ENCODE peak calls at places on chromosomes 11 and 22, in eight cellular contexts. H is astrocyte; L is fibroblast of villous mesenchyme; F is colonic mucosa; S is LNCaP clone FGC; V is body of pancreas; X is left ventricle myocardium inferior; Y is CD8-positive, alpha-beta T cell. E is an unnamed sample.

GRCh38 chr11:101914349-101914736 is 467 bp upstream of the CEP126 start:
- DNase-seq in F (no peak), S (no peak), X (no peak), V (no peak), L (no peak), H (peak; percentile 25), Y (no peak), E (peak; percentile 57)

GRCh38 chr22:22431271-22432220 is 77.0 kb downstream of the ZNF280B start:
- DNase-seq in H (peak; percentile 9), V (peak; percentile 62), Y (peak; percentile 63), L (peak; percentile 48), F (peak; percentile 72), X (peak; percentile 30), S (no peak), E (peak; percentile 55)

GRCh38 chr11:69799582-69799981 is 19.6 kb downstream of the FGF3 start:
- DNase-seq in Y (no peak), S (no peak), H (peak; percentile 9), V (no peak), X (no peak), F (peak; percentile 23), L (peak; percentile 8), E (peak; percentile 9)

GRCh38 chr22:26751217-26751616 is 93.8 kb downstream of the MIAT start:
- DNase-seq in F (no peak), X (no peak), H (peak; percentile 40), Y (no peak), L (no peak), S (no peak), V (no peak), E (no peak)

GRCh38 chr11:36513965-36514364 is 3.9 kb upstream of the TRAF6 start:
- DNase-seq in Y (no peak), L (no peak), V (no peak), H (no peak), X (no peak), F (no peak), S (no peak), E (no peak)

GRCh38 chr22:29702931-29703594 is 16.7 kb upstream of the CABP7 start:
- DNase-seq in H (no peak), Y (no peak), S (no peak), X (peak; percentile 33), V (no peak), L (no peak), F (no peak), E (no peak)

GRCh38 chr11:59559886-59560285 is 48.5 kb downstream of the OR4D9 start:
- DNase-seq in Y (no peak), V (no peak), S (no peak), X (no peak), H (no peak), F (no peak), L (no peak), E (no peak)

GRCh38 chr11:119975561-119976152 is 162.3 kb downstream of the TRIM29 start:
- DNase-seq in S (no peak), Y (no peak), X (peak; percentile 33), F (no peak), H (no peak), L (no peak), V (no peak), E (no peak)

GRCh38 chr11:67356867-67357561 is 3.7 kb upstream of the POLD4 start:
- DNase-seq in H (peak; percentile 57), Y (peak; percentile 70), V (peak; percentile 75), S (peak; percentile 47), F (peak; percentile 85), X (peak; percentile 41), L (peak; percentile 83), E (peak; percentile 81)

GRCh38 chr22:26168199-26168915 is 905 bp upstream of the SEZ6L start:
- DNase-seq in Y (no peak), H (no peak), S (no peak), L (no peak), X (no peak), F (no peak), V (no peak), E (no peak)

GRCh38 chr11:76768091-76769047 is 14.8 kb upstream of the TSKU start:
- DNase-seq in F (peak; percentile 69), H (no peak), L (no peak), S (peak; percentile 42), X (peak; percentile 59), Y (no peak), V (no peak), E (peak; percentile 53)

GRCh38 chr11:31102875-31103274 is 266.7 kb downstream of the DCDC1 start:
- DNase-seq in L (no peak), H (no peak), X (no peak), Y (no peak), V (no peak), F (no peak), S (no peak), E (no peak)

GRCh38 chr22:43563571-43563970 is 151.8 kb downstream of the MPPED1 start:
- DNase-seq in F (no peak), L (no peak), X (no peak), H (no peak), S (no peak), Y (no peak), V (no peak), E (no peak)

GRCh38 chr22:38271927-38272372 is 860 bp downstream of the TMEM184B start:
- DNase-seq in L (no peak), Y (no peak), X (no peak), F (peak; percentile 80), V (peak; percentile 56), S (no peak), H (no peak), E (no peak)

GRCh38 chr11:109425554-109425953 is 3.6 kb downstream of the C11orf87 start:
- DNase-seq in H (no peak), S (no peak), X (no peak), Y (no peak), V (no peak), L (no peak), F (no peak), E (no peak)

GRCh38 chr11:126607374-126607773 is 251.9 kb downstream of the ST3GAL4 start:
- DNase-seq in X (no peak), V (peak; percentile 72), S (peak; percentile 7), F (peak; percentile 25), L (peak; percentile 33), H (peak; percentile 27), Y (no peak), E (peak; percentile 61)

GRCh38 chr11:69915151-69915500 is 95.9 kb upstream of the FGF3 start:
- DNase-seq in F (no peak), H (peak; percentile 23), V (no peak), L (no peak), S (no peak), X (no peak), Y (no peak), E (peak; percentile 28)

GRCh38 chr22:50112151-50113118 is 22.6 kb downstream of the MOV10L1 start:
- DNase-seq in L (peak; percentile 91), S (no peak), F (no peak), X (no peak), H (peak; percentile 86), V (no peak), Y (no peak), E (peak; percentile 70)

GRCh38 chr11:10044618-10045017 is 249.4 kb downstream of the SBF2 start:
- DNase-seq in S (no peak), Y (no peak), X (no peak), H (peak; percentile 33), V (no peak), F (no peak), L (no peak), E (no peak)

GRCh38 chr11:43574949-43575915 is 105.3 kb upstream of the HSD17B12 start:
- DNase-seq in V (no peak), L (peak; percentile 50), S (no peak), Y (no peak), X (peak; percentile 21), H (peak; percentile 58), F (no peak), E (peak; percentile 57)

GRCh38 chr22:22243033-22243680 is 1.4 kb upstream of the VPREB1 start:
- DNase-seq in V (no peak), H (no peak), L (no peak), Y (no peak), F (no peak), X (no peak), S (no peak), E (no peak)

GRCh38 chr11:71251761-71252433 is 480 bp downstream of the SHANK2 start:
- DNase-seq in X (no peak), V (peak; percentile 55), F (peak; percentile 55), H (no peak), L (no peak), Y (no peak), S (no peak), E (no peak)
- TF ChIP-seq CTCF in X (peak; percentile 51), V (peak; percentile 44), F (no peak), H (no peak), L (peak; percentile 34), Y (no peak), S (peak; percentile 77), E (no peak)

GRCh38 chr11:20162824-20163777 is 2.8 kb upstream of the DBX1 start:
- DNase-seq in F (no peak), X (no peak), V (no peak), Y (no peak), S (no peak), H (peak; percentile 15), L (peak; percentile 10), E (peak; percentile 17)

GRCh38 chr11:20161230-20161918 is 1.1 kb upstream of the DBX1 start:
- DNase-seq in S (no peak), L (no peak), Y (no peak), H (no peak), V (no peak), F (no peak), X (no peak), E (no peak)

GRCh38 chr11:20162340-20162739 is 2.1 kb upstream of the DBX1 start:
- DNase-seq in L (no peak), Y (no peak), V (no peak), H (no peak), X (no peak), F (no peak), S (no peak), E (no peak)

GRCh38 chr11:20160425-20161229 is at the start of gene DBX1:
- DNase-seq in F (no peak), V (no peak), S (no peak), Y (no peak), L (no peak), X (no peak), H (no peak), E (no peak)

DNA sequence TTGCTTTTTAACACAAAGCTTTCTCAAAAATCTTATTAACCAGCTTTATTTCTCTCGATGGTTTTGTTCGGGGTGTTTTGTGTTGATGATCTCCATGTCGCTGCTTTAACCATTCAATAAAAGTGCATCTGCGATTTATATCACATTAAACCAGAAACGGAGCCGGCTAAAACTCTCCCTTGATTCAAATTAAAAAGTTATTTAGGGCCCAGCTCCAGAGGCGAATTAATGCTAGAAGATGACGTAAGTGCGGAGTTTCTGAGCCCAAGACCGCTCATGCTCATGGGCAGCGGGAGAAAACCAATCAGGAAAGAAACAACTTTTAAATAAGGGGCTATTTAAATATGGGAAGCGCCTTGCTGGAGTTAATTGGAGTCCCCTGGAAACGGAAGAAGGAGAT is 1.6 kb upstream of the DBX1 start:
- DNase-seq in H (no peak), X (no peak), S (no peak), V (no peak), Y (no peak), F (no peak), L (no peak), E (no peak)
- H3K4me3 ChIP-seq in H (no peak overlapping the region), X (no peak overlapping the region), S (no peak overlapping the region), V (no peak overlapping the region), Y (no peak overlapping the region), F (no peak overlapping the region), L (no peak overlapping the region), E (no peak overlapping the region)

GRCh38 chr11:35142481-35143207 is 3.7 kb downstream of the CD44 start:
- DNase-seq in F (peak; percentile 58), S (no peak), Y (no peak), L (no peak), H (peak; percentile 87), V (peak; percentile 30), X (no peak), E (peak; percentile 68)
- TF ChIP-seq CTCF in F (no peak), S (peak; percentile 34), Y (no peak), L (peak; percentile 45), H (peak; percentile 26), V (no peak), X (no peak), E (no peak)

GRCh38 chr11:2533642-2534115 is 88.9 kb downstream of the KCNQ1 start:
- DNase-seq in V (peak; percentile 48), X (peak; percentile 78), Y (peak; percentile 41), S (no peak), L (peak; percentile 91), F (peak; percentile 60), H (peak; percentile 90), E (peak; percentile 89)
- H3K4me3 ChIP-seq in V (no peak overlapping the region), X (peak overlapping the region; percentile 49), Y (peak overlapping the region; percentile 28), S (no peak overlapping the region), L (no peak overlapping the region), F (no peak overlapping the region), H (peak overlapping the region; percentile 54), E (no peak overlapping the region)